ENCODE peak calls at places on chromosomes 16 and 17, in seven cellular contexts. One of them, this sample, is unnamed.

GRCh38 chr16:57830890-57831484 is 28.7 kb upstream of the KIFC3 start:
- DNase-seq in fibroblast of mammary gland: no peak
- DNase-seq in neuronal stem cell: no peak
- DNase-seq in ACHN: no peak
- DNase-seq in omental fat pad: no peak
- DNase-seq in ELF-1: no peak
- DNase-seq in nucleus accumbens: no peak
- DNase-seq in this sample: no peak

GRCh38 chr16:22797551-22797950 is 16.4 kb upstream of the HS3ST2 start:
- DNase-seq in fibroblast of mammary gland: no peak
- DNase-seq in neuronal stem cell: no peak
- DNase-seq in ACHN: no peak
- DNase-seq in omental fat pad: no peak
- DNase-seq in ELF-1: no peak
- DNase-seq in nucleus accumbens: no peak
- DNase-seq in this sample: no peak

GRCh38 chr17:63039342-63039741 is 73.3 kb downstream of the TANC2 start:
- DNase-seq in fibroblast of mammary gland: peak; percentile 18
- DNase-seq in neuronal stem cell: no peak
- DNase-seq in ACHN: no peak
- DNase-seq in omental fat pad: no peak
- DNase-seq in ELF-1: no peak
- DNase-seq in nucleus accumbens: no peak
- DNase-seq in this sample: no peak

GRCh38 chr16:4115209-4115940 is 867 bp downstream of the ADCY9 start:
- DNase-seq in fibroblast of mammary gland: peak; percentile 60
- DNase-seq in neuronal stem cell: peak; percentile 61
- DNase-seq in ACHN: peak; percentile 71
- DNase-seq in omental fat pad: no peak
- DNase-seq in ELF-1: peak; percentile 59
- DNase-seq in nucleus accumbens: peak; percentile 40
- DNase-seq in this sample: peak; percentile 17

GRCh38 chr17:7435676-7436555 is 681 bp downstream of the TMEM102 start:
- DNase-seq in fibroblast of mammary gland: no peak
- DNase-seq in neuronal stem cell: peak; percentile 31
- DNase-seq in ACHN: peak; percentile 42
- DNase-seq in omental fat pad: no peak
- DNase-seq in ELF-1: peak; percentile 85
- DNase-seq in nucleus accumbens: no peak
- DNase-seq in this sample: peak; percentile 42

GRCh38 chr16:78961464-78961863 is 639.1 kb downstream of the MAF start:
- DNase-seq in fibroblast of mammary gland: no peak
- DNase-seq in neuronal stem cell: no peak
- DNase-seq in ACHN: no peak
- DNase-seq in omental fat pad: no peak
- DNase-seq in ELF-1: no peak
- DNase-seq in nucleus accumbens: no peak
- DNase-seq in this sample: no peak

GRCh38 chr17:40283662-40284061 is 4.0 kb upstream of the CDC6 start:
- DNase-seq in fibroblast of mammary gland: peak; percentile 96
- DNase-seq in neuronal stem cell: no peak
- DNase-seq in ACHN: peak; percentile 93
- DNase-seq in omental fat pad: no peak
- DNase-seq in ELF-1: no peak
- DNase-seq in nucleus accumbens: no peak
- DNase-seq in this sample: no peak

GRCh38 chr16:75532791-75533190 is 3.1 kb downstream of the CHST5 start:
- DNase-seq in fibroblast of mammary gland: no peak
- DNase-seq in neuronal stem cell: no peak
- DNase-seq in ACHN: no peak
- DNase-seq in omental fat pad: no peak
- DNase-seq in ELF-1: no peak
- DNase-seq in nucleus accumbens: no peak
- DNase-seq in this sample: no peak

GRCh38 chr17:35213412-35213925 is 19.3 kb upstream of the SLC35G3 start:
- DNase-seq in fibroblast of mammary gland: no peak
- DNase-seq in neuronal stem cell: no peak
- DNase-seq in ACHN: no peak
- DNase-seq in omental fat pad: no peak
- DNase-seq in ELF-1: no peak
- DNase-seq in nucleus accumbens: no peak
- DNase-seq in this sample: no peak

GRCh38 chr16:87434146-87434667 is 42.1 kb downstream of the MAP1LC3B start:
- DNase-seq in fibroblast of mammary gland: no peak
- DNase-seq in neuronal stem cell: no peak
- DNase-seq in ACHN: no peak
- DNase-seq in omental fat pad: no peak
- DNase-seq in ELF-1: no peak
- DNase-seq in nucleus accumbens: no peak
- DNase-seq in this sample: no peak

GRCh38 chr16:57475711-57476339 is 10.5 kb downstream of the DOK4 start:
- DNase-seq in fibroblast of mammary gland: peak; percentile 18
- DNase-seq in neuronal stem cell: no peak
- DNase-seq in ACHN: peak; percentile 65
- DNase-seq in omental fat pad: no peak
- DNase-seq in ELF-1: peak; percentile 91
- DNase-seq in nucleus accumbens: no peak
- DNase-seq in this sample: peak; percentile 71

GRCh38 chr17:12794919-12795517 is 5.7 kb downstream of the ARHGAP44 start:
- DNase-seq in fibroblast of mammary gland: no peak
- DNase-seq in neuronal stem cell: no peak
- DNase-seq in ACHN: no peak
- DNase-seq in omental fat pad: no peak
- DNase-seq in ELF-1: peak; percentile 45
- DNase-seq in nucleus accumbens: no peak
- DNase-seq in this sample: no peak

GRCh38 chr16:1631931-1632637 is 19.9 kb downstream of the CRAMP1 start:
- DNase-seq in fibroblast of mammary gland: no peak
- DNase-seq in neuronal stem cell: no peak
- DNase-seq in ACHN: no peak
- DNase-seq in omental fat pad: no peak
- DNase-seq in ELF-1: no peak
- DNase-seq in nucleus accumbens: no peak
- DNase-seq in this sample: no peak

GRCh38 chr16:66399930-66400329 is 27.2 kb upstream of the BEAN1 start:
- DNase-seq in fibroblast of mammary gland: peak; percentile 32
- DNase-seq in neuronal stem cell: no peak
- DNase-seq in ACHN: no peak
- DNase-seq in omental fat pad: no peak
- DNase-seq in ELF-1: no peak
- DNase-seq in nucleus accumbens: no peak
- DNase-seq in this sample: no peak

GRCh38 chr16:82630688-82631087 is 3.9 kb downstream of the CDH13 start:
- DNase-seq in fibroblast of mammary gland: peak; percentile 39
- DNase-seq in neuronal stem cell: no peak
- DNase-seq in ACHN: peak; percentile 46
- DNase-seq in omental fat pad: no peak
- DNase-seq in ELF-1: no peak
- DNase-seq in nucleus accumbens: no peak
- DNase-seq in this sample: no peak

GRCh38 chr16:12009462-12009861 is 32.9 kb downstream of the SNX29 start:
- DNase-seq in fibroblast of mammary gland: no peak
- DNase-seq in neuronal stem cell: no peak
- DNase-seq in ACHN: no peak
- DNase-seq in omental fat pad: no peak
- DNase-seq in ELF-1: no peak
- DNase-seq in nucleus accumbens: no peak
- DNase-seq in this sample: no peak

GRCh38 chr17:56913000-56913866 is 616 bp downstream of the TRIM25 start:
- DNase-seq in fibroblast of mammary gland: no peak
- DNase-seq in neuronal stem cell: peak; percentile 17
- DNase-seq in ACHN: peak; percentile 25
- DNase-seq in omental fat pad: no peak
- DNase-seq in ELF-1: no peak
- DNase-seq in nucleus accumbens: no peak
- DNase-seq in this sample: peak; percentile 26

GRCh38 chr17:45316271-45317112 is at the start of gene MAP3K14:
- DNase-seq in fibroblast of mammary gland: peak; percentile 54
- DNase-seq in neuronal stem cell: no peak
- DNase-seq in ACHN: peak; percentile 64
- DNase-seq in omental fat pad: no peak
- DNase-seq in ELF-1: no peak
- DNase-seq in nucleus accumbens: no peak
- DNase-seq in this sample: peak; percentile 49

GRCh38 chr17:78341559-78342437 is 18.1 kb downstream of the SOCS3 start:
- DNase-seq in fibroblast of mammary gland: peak; percentile 75
- DNase-seq in neuronal stem cell: peak; percentile 61
- DNase-seq in ACHN: peak; percentile 86
- DNase-seq in omental fat pad: no peak
- DNase-seq in ELF-1: peak; percentile 85
- DNase-seq in nucleus accumbens: peak; percentile 74
- DNase-seq in this sample: no peak

GRCh38 chr17:55722742-55723487 is at the start of gene TMEM100:
- DNase-seq in fibroblast of mammary gland: peak; percentile 97
- DNase-seq in neuronal stem cell: no peak
- DNase-seq in ACHN: peak; percentile 27
- DNase-seq in omental fat pad: no peak
- DNase-seq in ELF-1: peak; percentile 46
- DNase-seq in nucleus accumbens: no peak
- DNase-seq in this sample: no peak

GRCh38 chr17:7308625-7309433 is 1.4 kb downstream of the EIF5A start:
- DNase-seq in fibroblast of mammary gland: peak; percentile 81
- DNase-seq in neuronal stem cell: no peak
- DNase-seq in ACHN: peak; percentile 90
- DNase-seq in omental fat pad: no peak
- DNase-seq in ELF-1: peak; percentile 75
- DNase-seq in nucleus accumbens: peak; percentile 10
- DNase-seq in this sample: peak; percentile 79

GRCh38 chr17:66383353-66383752 is 80.9 kb downstream of the PRKCA start:
- DNase-seq in fibroblast of mammary gland: peak; percentile 98
- DNase-seq in neuronal stem cell: no peak
- DNase-seq in ACHN: no peak
- DNase-seq in omental fat pad: no peak
- DNase-seq in ELF-1: no peak
- DNase-seq in nucleus accumbens: no peak
- DNase-seq in this sample: no peak

GRCh38 chr17:20955437-20956323 is 87.1 kb downstream of the USP22 start:
- DNase-seq in fibroblast of mammary gland: peak; percentile 77
- DNase-seq in neuronal stem cell: no peak
- DNase-seq in ACHN: no peak
- DNase-seq in omental fat pad: no peak
- DNase-seq in ELF-1: no peak
- DNase-seq in nucleus accumbens: no peak
- DNase-seq in this sample: no peak

GRCh38 chr17:57489321-57489720 is 233.0 kb downstream of the MSI2 start:
- DNase-seq in fibroblast of mammary gland: no peak
- DNase-seq in neuronal stem cell: no peak
- DNase-seq in ACHN: no peak
- DNase-seq in omental fat pad: no peak
- DNase-seq in ELF-1: no peak
- DNase-seq in nucleus accumbens: no peak
- DNase-seq in this sample: no peak

GRCh38 chr17:75440738-75441448 is 15.5 kb upstream of the TMEM94 start:
- DNase-seq in fibroblast of mammary gland: no peak
- DNase-seq in neuronal stem cell: no peak
- DNase-seq in ACHN: no peak
- DNase-seq in omental fat pad: no peak
- DNase-seq in ELF-1: peak; percentile 49
- DNase-seq in nucleus accumbens: no peak
- DNase-seq in this sample: no peak

GRCh38 chr16:67993207-67994036 is 5.9 kb downstream of the DPEP2 start:
- DNase-seq in fibroblast of mammary gland: peak; percentile 62
- DNase-seq in neuronal stem cell: peak; percentile 65
- DNase-seq in ACHN: peak; percentile 76
- DNase-seq in omental fat pad: peak; percentile 57
- DNase-seq in ELF-1: peak; percentile 92
- DNase-seq in nucleus accumbens: peak; percentile 49
- DNase-seq in this sample: peak; percentile 76

GRCh38 chr16:21524068-21524751 is 75.2 kb upstream of the METTL9 start:
- DNase-seq in fibroblast of mammary gland: no peak
- DNase-seq in neuronal stem cell: no peak
- DNase-seq in ACHN: no peak
- DNase-seq in omental fat pad: no peak
- DNase-seq in ELF-1: peak; percentile 53
- DNase-seq in nucleus accumbens: no peak
- DNase-seq in this sample: no peak

GRCh38 chr16:50367777-50368409 is 895 bp downstream of the BRD7 start:
- DNase-seq in fibroblast of mammary gland: peak; percentile 25
- DNase-seq in neuronal stem cell: no peak
- DNase-seq in ACHN: peak; percentile 32
- DNase-seq in omental fat pad: no peak
- DNase-seq in ELF-1: no peak
- DNase-seq in nucleus accumbens: no peak
- DNase-seq in this sample: no peak

GRCh38 chr17:42818379-42818778 is 5.7 kb downstream of the BECN1 start:
- DNase-seq in fibroblast of mammary gland: peak; percentile 80
- DNase-seq in neuronal stem cell: no peak
- DNase-seq in ACHN: no peak
- DNase-seq in omental fat pad: no peak
- DNase-seq in ELF-1: no peak
- DNase-seq in nucleus accumbens: no peak
- DNase-seq in this sample: no peak

GRCh38 chr16:75491876-75492275 is 3.4 kb downstream of the CHST6 start:
- DNase-seq in fibroblast of mammary gland: no peak
- DNase-seq in neuronal stem cell: no peak
- DNase-seq in ACHN: no peak
- DNase-seq in omental fat pad: no peak
- DNase-seq in ELF-1: peak; percentile 93
- DNase-seq in nucleus accumbens: peak; percentile 61
- DNase-seq in this sample: no peak

GRCh38 chr17:9982159-9982558 is 77.1 kb upstream of the RCVRN start:
- DNase-seq in fibroblast of mammary gland: no peak
- DNase-seq in neuronal stem cell: no peak
- DNase-seq in ACHN: peak; percentile 7
- DNase-seq in omental fat pad: no peak
- DNase-seq in ELF-1: peak; percentile 64
- DNase-seq in nucleus accumbens: no peak
- DNase-seq in this sample: no peak

GRCh38 chr17:38904892-38905291 is 20.5 kb upstream of the LASP1NB start:
- DNase-seq in fibroblast of mammary gland: no peak
- DNase-seq in neuronal stem cell: no peak
- DNase-seq in ACHN: no peak
- DNase-seq in omental fat pad: no peak
- DNase-seq in ELF-1: no peak
- DNase-seq in nucleus accumbens: no peak
- DNase-seq in this sample: no peak

GRCh38 chr17:80023261-80024205 is 12.1 kb downstream of the TBC1D16 start:
- DNase-seq in fibroblast of mammary gland: no peak
- DNase-seq in neuronal stem cell: no peak
- DNase-seq in ACHN: no peak
- DNase-seq in omental fat pad: no peak
- DNase-seq in ELF-1: peak; percentile 75
- DNase-seq in nucleus accumbens: no peak
- DNase-seq in this sample: no peak

GRCh38 chr17:40329981-40330794 is 21.2 kb downstream of the RARA start:
- DNase-seq in fibroblast of mammary gland: no peak
- DNase-seq in neuronal stem cell: no peak
- DNase-seq in ACHN: no peak
- DNase-seq in omental fat pad: no peak
- DNase-seq in ELF-1: no peak
- DNase-seq in nucleus accumbens: no peak
- DNase-seq in this sample: no peak

GRCh38 chr16:77408607-77409006 is 26.2 kb downstream of the ADAMTS18 start:
- DNase-seq in fibroblast of mammary gland: no peak
- DNase-seq in neuronal stem cell: no peak
- DNase-seq in ACHN: no peak
- DNase-seq in omental fat pad: no peak
- DNase-seq in ELF-1: no peak
- DNase-seq in nucleus accumbens: no peak
- DNase-seq in this sample: no peak

GRCh38 chr17:57879437-57880085 is 29.7 kb upstream of the MRPS23 start:
- DNase-seq in fibroblast of mammary gland: no peak
- DNase-seq in neuronal stem cell: no peak
- DNase-seq in ACHN: peak; percentile 39
- DNase-seq in omental fat pad: no peak
- DNase-seq in ELF-1: no peak
- DNase-seq in nucleus accumbens: no peak
- DNase-seq in this sample: no peak

GRCh38 chr16:66387817-66388332 is 21.4 kb downstream of the CDH5 start:
- DNase-seq in fibroblast of mammary gland: no peak
- DNase-seq in neuronal stem cell: no peak
- DNase-seq in ACHN: no peak
- DNase-seq in omental fat pad: no peak
- DNase-seq in ELF-1: no peak
- DNase-seq in nucleus accumbens: no peak
- DNase-seq in this sample: no peak

This sample was measured in activated T-helper 9 cell treated with anti-CD3 and anti-CD28 coated beads, Interleukin-2, amount 50 U/mL, for 16 hours.